ENCODE peak calls at places on chromosome 7, in four cellular contexts. One of them, this sample, is unnamed.

GRCh38 chr7:140350056-140350455 is 48.3 kb downstream of the SLC37A3 start:
- DNase-seq in spleen: peak
- DNase-seq in fibroblast of lung: no peak
- DNase-seq in stomach: no peak
- DNase-seq in this sample: no peak

GRCh38 chr7:81439591-81439990 is 330.3 kb downstream of the HGF start:
- DNase-seq in spleen: no peak
- DNase-seq in fibroblast of lung: peak
- DNase-seq in stomach: no peak
- DNase-seq in this sample: no peak

GRCh38 chr7:128405345-128406146 is 4.2 kb downstream of the IMPDH1 start:
- DNase-seq in spleen: peak
- DNase-seq in fibroblast of lung: peak
- DNase-seq in stomach: peak
- DNase-seq in this sample: no peak

GRCh38 chr7:107622429-107622828 is 38.2 kb upstream of the SLC26A4 start:
- DNase-seq in spleen: no peak
- DNase-seq in fibroblast of lung: peak
- DNase-seq in stomach: no peak
- DNase-seq in this sample: peak

GRCh38 chr7:25549315-25549933 is 321.1 kb upstream of the NPVF start:
- DNase-seq in spleen: no peak
- DNase-seq in fibroblast of lung: no peak
- DNase-seq in stomach: no peak
- DNase-seq in this sample: no peak

GRCh38 chr7:73438547-73439245 is 5.1 kb downstream of the FZD9 start:
- DNase-seq in spleen: no peak
- DNase-seq in fibroblast of lung: no peak
- DNase-seq in stomach: no peak
- DNase-seq in this sample: no peak

GRCh38 chr7:159083001-159083697 is 61.5 kb downstream of the VIPR2 start:
- DNase-seq in spleen: peak
- DNase-seq in fibroblast of lung: no peak
- DNase-seq in stomach: no peak
- DNase-seq in this sample: no peak

GRCh38 chr7:141381794-141382453 is 169.3 kb upstream of the AGK start:
- DNase-seq in spleen: no peak
- DNase-seq in fibroblast of lung: no peak
- DNase-seq in stomach: no peak
- DNase-seq in this sample: no peak

GRCh38 chr7:50791363-50791762 is 8.7 kb upstream of the GRB10 start:
- DNase-seq in spleen: no peak
- DNase-seq in fibroblast of lung: no peak
- DNase-seq in stomach: no peak
- DNase-seq in this sample: no peak

GRCh38 chr7:97203957-97204356 is 86.5 kb downstream of the SDHAF3 start:
- DNase-seq in spleen: no peak
- DNase-seq in fibroblast of lung: no peak
- DNase-seq in stomach: no peak
- DNase-seq in this sample: no peak

GRCh38 chr7:12436896-12437535 is 33.4 kb upstream of the VWDE start:
- DNase-seq in spleen: no peak
- DNase-seq in fibroblast of lung: peak
- DNase-seq in stomach: no peak
- DNase-seq in this sample: peak

GRCh38 chr7:151857866-151858440 is 19.0 kb downstream of the PRKAG2 start:
- DNase-seq in spleen: peak
- DNase-seq in fibroblast of lung: no peak
- DNase-seq in stomach: no peak
- DNase-seq in this sample: no peak

GRCh38 chr7:67625257-67625713 is 628.7 kb downstream of the TYW1 start:
- DNase-seq in spleen: peak
- DNase-seq in fibroblast of lung: peak
- DNase-seq in stomach: peak
- DNase-seq in this sample: peak

GRCh38 chr7:158108646-158109293 is 478.9 kb downstream of the PTPRN2 start:
- DNase-seq in spleen: no peak
- DNase-seq in fibroblast of lung: no peak
- DNase-seq in stomach: peak
- DNase-seq in this sample: no peak

GRCh38 chr7:6419310-6419773 is 28.4 kb downstream of the DAGLB start:
- DNase-seq in spleen: no peak
- DNase-seq in fibroblast of lung: no peak
- DNase-seq in stomach: no peak
- DNase-seq in this sample: no peak

GRCh38 chr7:158325530-158326381 is 261.9 kb downstream of the PTPRN2 start:
- DNase-seq in spleen: peak
- DNase-seq in fibroblast of lung: no peak
- DNase-seq in stomach: peak
- DNase-seq in this sample: no peak

GRCh38 chr7:128697301-128697905 is 25.3 kb downstream of the GARIN1A start:
- DNase-seq in spleen: peak
- DNase-seq in fibroblast of lung: peak
- DNase-seq in stomach: peak
- DNase-seq in this sample: peak

GRCh38 chr7:98229991-98230745 is 18.9 kb downstream of the BHLHA15 start:
- DNase-seq in spleen: no peak
- DNase-seq in fibroblast of lung: no peak
- DNase-seq in stomach: no peak
- DNase-seq in this sample: no peak

GRCh38 chr7:147022056-147022455 is 905.5 kb downstream of the CNTNAP2 start:
- DNase-seq in spleen: no peak
- DNase-seq in fibroblast of lung: no peak
- DNase-seq in stomach: no peak
- DNase-seq in this sample: no peak

GRCh38 chr7:7996568-7996967 is 28.0 kb downstream of the GLCCI1 start:
- DNase-seq in spleen: no peak
- DNase-seq in fibroblast of lung: peak
- DNase-seq in stomach: no peak
- DNase-seq in this sample: no peak

GRCh38 chr7:133642907-133643306 is 390.0 kb downstream of the EXOC4 start:
- DNase-seq in spleen: no peak
- DNase-seq in fibroblast of lung: no peak
- DNase-seq in stomach: no peak
- DNase-seq in this sample: no peak

GRCh38 chr7:95126053-95126709 is 198.2 kb downstream of the PON1 start:
- DNase-seq in spleen: no peak
- DNase-seq in fibroblast of lung: no peak
- DNase-seq in stomach: no peak
- DNase-seq in this sample: no peak

GRCh38 chr7:24328050-24328449 is 44.1 kb downstream of the NPY start:
- DNase-seq in spleen: no peak
- DNase-seq in fibroblast of lung: peak
- DNase-seq in stomach: no peak
- DNase-seq in this sample: no peak

DNA sequence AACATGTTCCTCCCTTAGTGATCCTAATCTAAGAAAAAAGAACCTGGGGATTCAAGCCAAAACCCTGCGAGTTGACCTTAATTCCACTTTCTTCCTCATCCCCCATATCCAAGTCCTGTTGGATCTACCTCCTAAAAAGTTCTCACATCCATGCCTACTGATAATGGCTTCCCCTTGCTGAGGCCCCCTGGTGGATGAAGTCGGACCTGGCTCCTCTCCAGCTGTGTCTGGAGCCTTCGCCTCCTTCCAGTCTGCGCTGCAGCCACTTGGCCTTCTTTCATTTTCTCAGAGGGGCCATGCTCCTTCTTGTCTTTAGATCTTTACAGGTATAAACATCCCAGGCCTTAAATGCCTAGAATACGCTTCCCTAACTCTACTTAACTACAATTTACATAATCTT is 8.1 kb downstream of the PDE1C start:
- DNase-seq in spleen: no peak
- DNase-seq in fibroblast of lung: peak
- DNase-seq in stomach: peak
- DNase-seq in this sample: no peak
- H3K4me3 ChIP-seq in spleen: no peak
- H3K4me3 ChIP-seq in fibroblast of lung: no peak
- H3K4me3 ChIP-seq in stomach: no peak
- H3K4me3 ChIP-seq in this sample: no peak

GRCh38 chr7:1086588-1087461 is 1.1 kb upstream of the GPER1 start:
- DNase-seq in spleen: peak
- DNase-seq in fibroblast of lung: peak
- DNase-seq in stomach: peak
- DNase-seq in this sample: no peak
- H3K4me3 ChIP-seq in spleen: peak
- H3K4me3 ChIP-seq in fibroblast of lung: peak
- H3K4me3 ChIP-seq in stomach: peak
- H3K4me3 ChIP-seq in this sample: peak

GRCh38 chr7:55065079-55065478 is 46.3 kb downstream of the EGFR start:
- DNase-seq in spleen: no peak
- DNase-seq in fibroblast of lung: peak
- DNase-seq in stomach: no peak
- DNase-seq in this sample: peak
- H3K4me3 ChIP-seq in spleen: no peak
- H3K4me3 ChIP-seq in fibroblast of lung: no peak
- H3K4me3 ChIP-seq in stomach: no peak
- H3K4me3 ChIP-seq in this sample: no peak

DNA sequence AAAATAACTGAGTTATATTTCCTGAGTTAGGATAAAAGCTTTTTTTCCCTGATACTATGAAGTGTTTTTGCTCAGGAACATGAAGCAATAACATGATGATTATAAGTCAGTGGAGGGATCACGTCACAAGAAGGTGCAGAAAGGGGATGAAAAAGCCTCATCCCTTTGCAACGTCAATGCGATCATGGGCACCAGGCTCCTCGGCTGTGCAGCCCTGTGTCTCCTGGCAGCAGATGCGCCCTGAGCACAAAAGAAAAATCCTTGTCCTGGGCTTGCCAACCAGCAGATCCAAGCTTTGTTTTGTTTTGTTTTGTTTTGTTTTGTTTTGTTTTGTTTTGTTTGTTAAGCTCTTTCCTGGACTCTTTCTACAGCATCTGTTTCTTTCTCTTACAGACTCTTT is 103.5 kb upstream of the PRSS1 start:
- DNase-seq in spleen: no peak
- DNase-seq in fibroblast of lung: no peak
- DNase-seq in stomach: no peak
- DNase-seq in this sample: no peak
- H3K4me3 ChIP-seq in spleen: no peak
- H3K4me3 ChIP-seq in fibroblast of lung: no peak
- H3K4me3 ChIP-seq in stomach: no peak
- H3K4me3 ChIP-seq in this sample: no peak

GRCh38 chr7:118214051-118214832 is 10.3 kb upstream of the ANKRD7 start:
- DNase-seq in spleen: peak
- DNase-seq in fibroblast of lung: peak
- DNase-seq in stomach: peak
- DNase-seq in this sample: peak
- H3K4me3 ChIP-seq in spleen: peak
- H3K4me3 ChIP-seq in fibroblast of lung: peak
- H3K4me3 ChIP-seq in stomach: peak
- H3K4me3 ChIP-seq in this sample: peak

GRCh38 chr7:47278043-47278442 is 303.9 kb downstream of the TNS3 start:
- DNase-seq in spleen: no peak
- DNase-seq in fibroblast of lung: no peak
- DNase-seq in stomach: no peak
- DNase-seq in this sample: no peak

GRCh38 chr7:47281161-47281560 is 300.8 kb downstream of the TNS3 start:
- DNase-seq in spleen: no peak
- DNase-seq in fibroblast of lung: no peak
- DNase-seq in stomach: no peak
- DNase-seq in this sample: no peak

GRCh38 chr7:47277321-47277781 is 304.6 kb downstream of the TNS3 start:
- DNase-seq in spleen: no peak
- DNase-seq in fibroblast of lung: no peak
- DNase-seq in stomach: no peak
- DNase-seq in this sample: no peak

GRCh38 chr7:47281966-47282643 is 299.8 kb downstream of the TNS3 start:
- DNase-seq in spleen: no peak
- DNase-seq in fibroblast of lung: no peak
- DNase-seq in stomach: no peak
- DNase-seq in this sample: no peak

GRCh38 chr7:47280114-47280513 is 301.8 kb downstream of the TNS3 start:
- DNase-seq in spleen: no peak
- DNase-seq in fibroblast of lung: no peak
- DNase-seq in stomach: no peak
- DNase-seq in this sample: no peak
- H3K4me3 ChIP-seq in spleen: no peak
- H3K4me3 ChIP-seq in fibroblast of lung: no peak
- H3K4me3 ChIP-seq in stomach: no peak
- H3K4me3 ChIP-seq in this sample: no peak